ENCODE peak calls at places on chromosomes 1 and 21, in eight cellular contexts. T is kidney epithelial cell; U is LHCN-M2; R is Daoy; D is SK-MEL-5; S is activated CD4-positive, CD25-positive, alpha-beta regulatory T cell treated with anti-CD3 and anti-CD28 coated beads, Interleukin-2, amount 50 U/mL, for 72 hours; O is cardiac muscle cell; N is pancreas. W is an unnamed sample.

GRCh38 chr1:13824626-13825025 is 124.6 kb downstream of the PRDM2 start:
- DNase-seq in O (no peak), U (no peak), S (no peak), D (no peak), N (no peak), R (no peak), T (no peak), W (peak)

GRCh38 chr1:234777850-234778214 is 167.9 kb upstream of the IRF2BP2 start:
- DNase-seq in N (no peak), S (no peak), O (no peak), R (no peak), D (no peak), T (no peak), U (no peak), W (no peak)

GRCh38 chr1:181166377-181167196 is 78.1 kb downstream of the IER5 start:
- DNase-seq in R (peak), N (peak), D (peak), S (peak), T (no peak), O (peak), U (peak), W (no peak)

GRCh38 chr1:67978988-67979516 is 71.4 kb downstream of the DIRAS3 start:
- DNase-seq in S (no peak), R (peak), N (no peak), U (peak), T (peak), D (peak), O (peak), W (no peak)

GRCh38 chr1:100077525-100077924 is 55.2 kb downstream of the SASS6 start:
- DNase-seq in T (no peak), O (peak), D (no peak), S (no peak), U (no peak), N (no peak), R (no peak), W (no peak)

GRCh38 chr1:173269490-173270230 is 62.5 kb upstream of the TNFSF4 start:
- DNase-seq in T (peak), R (peak), D (peak), O (peak), S (no peak), N (no peak), U (peak), W (no peak)

GRCh38 chr21:32641715-32642698 is 29.8 kb upstream of the CFAP298 start:
- DNase-seq in O (no peak), D (peak), N (no peak), U (no peak), S (no peak), T (no peak), R (no peak), W (no peak)

GRCh38 chr21:24759348-24760118 is 847.7 kb downstream of the MRPL39 start:
- DNase-seq in T (no peak), N (no peak), D (peak), R (no peak), S (no peak), O (no peak), U (no peak), W (no peak)

GRCh38 chr1:195373831-195374230 is 1234.4 kb downstream of the KCNT2 start:
- DNase-seq in S (no peak), T (no peak), N (no peak), R (no peak), U (no peak), D (no peak), O (no peak), W (no peak)

GRCh38 chr21:41243107-41243506 is 73.5 kb upstream of the FAM3B start:
- DNase-seq in O (no peak), T (no peak), N (no peak), R (no peak), S (no peak), D (no peak), U (no peak), W (no peak)

GRCh38 chr21:16932314-16932713 is 580.5 kb upstream of the CXADR start:
- DNase-seq in R (no peak), N (no peak), D (no peak), O (no peak), S (no peak), U (no peak), T (no peak), W (no peak)

GRCh38 chr1:30041741-30042437 is 681.5 kb downstream of the MATN1 start:
- DNase-seq in U (no peak), S (no peak), N (no peak), O (no peak), D (no peak), R (no peak), T (no peak), W (no peak)

GRCh38 chr1:77060000-77060399 is 159.2 kb downstream of the PIGK start:
- DNase-seq in R (no peak), U (no peak), S (no peak), D (no peak), T (no peak), N (no peak), O (no peak), W (no peak)

GRCh38 chr1:181604482-181604881 is 121.2 kb downstream of the CACNA1E start:
- DNase-seq in D (no peak), N (no peak), R (no peak), O (no peak), T (no peak), U (no peak), S (no peak), W (no peak)

GRCh38 chr1:41656088-41656487 is 171.6 kb upstream of the EDN2 start:
- DNase-seq in D (no peak), O (no peak), U (no peak), R (no peak), T (no peak), N (no peak), S (no peak), W (no peak)

GRCh38 chr1:67766117-67766978 is 66.9 kb downstream of the GNG12 start:
- DNase-seq in D (peak), R (peak), N (no peak), U (peak), O (peak), S (peak), T (no peak), W (no peak)

GRCh38 chr1:6727535-6727934 is 25.9 kb upstream of the DNAJC11 start:
- DNase-seq in O (peak), R (peak), S (peak), N (peak), D (peak), U (peak), T (no peak), W (peak)

GRCh38 chr1:22414244-22414751 is 37.4 kb upstream of the ZBTB40 start:
- DNase-seq in R (no peak), U (no peak), S (no peak), N (peak), D (no peak), O (no peak), T (no peak), W (peak)

GRCh38 chr1:6601049-6601864 is 1.4 kb downstream of the KLHL21 start:
- DNase-seq in U (peak), N (peak), O (peak), R (peak), D (peak), S (peak), T (peak), W (peak)

GRCh38 chr1:154474802-154475201 is 27.2 kb upstream of the TDRD10 start:
- DNase-seq in D (peak), S (no peak), R (peak), O (peak), T (peak), N (no peak), U (peak), W (no peak)

GRCh38 chr1:168373869-168374268 is 93.2 kb downstream of the TBX19 start:
- DNase-seq in R (peak), O (peak), S (no peak), D (no peak), U (no peak), N (no peak), T (no peak), W (no peak)

GRCh38 chr1:234593771-234594504 is 16.0 kb downstream of the IRF2BP2 start:
- DNase-seq in O (no peak), R (no peak), T (no peak), U (no peak), D (no peak), N (no peak), S (no peak), W (no peak)

GRCh38 chr1:167776151-167776550 is 54.4 kb downstream of the MPZL1 start:
- DNase-seq in U (no peak), T (no peak), D (no peak), O (peak), R (no peak), S (no peak), N (no peak), W (no peak)

GRCh38 chr1:4447778-4448360 is 206.5 kb upstream of the AJAP1 start:
- DNase-seq in T (no peak), U (no peak), R (no peak), S (no peak), O (no peak), N (no peak), D (no peak), W (no peak)

GRCh38 chr1:18494304-18494703 is 13.6 kb downstream of the KLHDC7A start:
- DNase-seq in T (no peak), N (no peak), U (no peak), S (no peak), O (no peak), R (no peak), D (no peak), W (no peak)

GRCh38 chr1:28173151-28173979 is 3.1 kb downstream of the PTAFR start:
- DNase-seq in U (no peak), R (no peak), N (no peak), S (no peak), T (no peak), D (no peak), O (peak), W (no peak)

GRCh38 chr1:43619996-43620920 is 29.7 kb upstream of the KDM4A start:
- DNase-seq in O (no peak), D (no peak), T (no peak), S (no peak), U (no peak), N (no peak), R (no peak), W (no peak)

GRCh38 chr1:15848143-15848928 is 829 bp downstream of the SPEN start:
- DNase-seq in O (peak), N (peak), U (peak), D (no peak), S (peak), T (no peak), R (peak), W (no peak)

W was measured in ascending aorta.